ENCODE peak calls at places on chromosomes 7 and 10, in four cellular contexts. One of them, this sample, is unnamed.

GRCh38 chr7:157580324-157580723 is 243.5 kb downstream of the DNAJB6 start:
- DNase-seq in activated CD4-positive, alpha-beta T cell treated with anti-CD3 and anti-CD28 coated beads, Interleukin-2, amount 10 ng/mL, durations not matched to agents 7 days and 5 days: no peak
- DNase-seq in iPS-NIHi11: no peak
- DNase-seq in spleen: peak; percentile 58
- DNase-seq in this sample: no peak

GRCh38 chr7:34263168-34263567 is 357.8 kb downstream of the BMPER start:
- DNase-seq in activated CD4-positive, alpha-beta T cell treated with anti-CD3 and anti-CD28 coated beads, Interleukin-2, amount 10 ng/mL, durations not matched to agents 7 days and 5 days: no peak
- DNase-seq in iPS-NIHi11: no peak
- DNase-seq in spleen: no peak
- DNase-seq in this sample: no peak

GRCh38 chr7:131157530-131158243 is 170.0 kb upstream of the MKLN1 start:
- DNase-seq in activated CD4-positive, alpha-beta T cell treated with anti-CD3 and anti-CD28 coated beads, Interleukin-2, amount 10 ng/mL, durations not matched to agents 7 days and 5 days: no peak
- DNase-seq in iPS-NIHi11: no peak
- DNase-seq in spleen: no peak
- DNase-seq in this sample: no peak

GRCh38 chr7:148483515-148483914 is 107.1 kb upstream of the C7orf33 start:
- DNase-seq in activated CD4-positive, alpha-beta T cell treated with anti-CD3 and anti-CD28 coated beads, Interleukin-2, amount 10 ng/mL, durations not matched to agents 7 days and 5 days: no peak
- DNase-seq in iPS-NIHi11: no peak
- DNase-seq in spleen: no peak
- DNase-seq in this sample: no peak

GRCh38 chr10:78981970-78982281 is 86.8 kb upstream of the ZMIZ1 start:
- DNase-seq in activated CD4-positive, alpha-beta T cell treated with anti-CD3 and anti-CD28 coated beads, Interleukin-2, amount 10 ng/mL, durations not matched to agents 7 days and 5 days: no peak
- DNase-seq in iPS-NIHi11: peak; percentile 78
- DNase-seq in spleen: no peak
- DNase-seq in this sample: no peak

GRCh38 chr7:30893357-30893756 is 18.3 kb upstream of the AQP1 start:
- DNase-seq in activated CD4-positive, alpha-beta T cell treated with anti-CD3 and anti-CD28 coated beads, Interleukin-2, amount 10 ng/mL, durations not matched to agents 7 days and 5 days: no peak
- DNase-seq in iPS-NIHi11: no peak
- DNase-seq in spleen: no peak
- DNase-seq in this sample: no peak

GRCh38 chr10:50431791-50432190 is 180.5 kb upstream of the ASAH2 start:
- DNase-seq in activated CD4-positive, alpha-beta T cell treated with anti-CD3 and anti-CD28 coated beads, Interleukin-2, amount 10 ng/mL, durations not matched to agents 7 days and 5 days: no peak
- DNase-seq in iPS-NIHi11: no peak
- DNase-seq in spleen: no peak
- DNase-seq in this sample: no peak

GRCh38 chr7:5630670-5631069 is 150.8 kb downstream of the RNF216 start:
- DNase-seq in activated CD4-positive, alpha-beta T cell treated with anti-CD3 and anti-CD28 coated beads, Interleukin-2, amount 10 ng/mL, durations not matched to agents 7 days and 5 days: peak; percentile 47
- DNase-seq in iPS-NIHi11: no peak
- DNase-seq in spleen: peak; percentile 47
- DNase-seq in this sample: no peak

GRCh38 chr10:124632064-124632531 is 112.1 kb downstream of the FAM53B start:
- DNase-seq in activated CD4-positive, alpha-beta T cell treated with anti-CD3 and anti-CD28 coated beads, Interleukin-2, amount 10 ng/mL, durations not matched to agents 7 days and 5 days: peak; percentile 49
- DNase-seq in iPS-NIHi11: peak; percentile 76
- DNase-seq in spleen: peak; percentile 69
- DNase-seq in this sample: no peak

GRCh38 chr10:32618482-32618881 is 172.5 kb downstream of the CCDC7 start:
- DNase-seq in activated CD4-positive, alpha-beta T cell treated with anti-CD3 and anti-CD28 coated beads, Interleukin-2, amount 10 ng/mL, durations not matched to agents 7 days and 5 days: no peak
- DNase-seq in iPS-NIHi11: no peak
- DNase-seq in spleen: no peak
- DNase-seq in this sample: no peak

GRCh38 chr7:73577627-73578341 is 595 bp downstream of the TBL2 start:
- DNase-seq in activated CD4-positive, alpha-beta T cell treated with anti-CD3 and anti-CD28 coated beads, Interleukin-2, amount 10 ng/mL, durations not matched to agents 7 days and 5 days: no peak
- DNase-seq in iPS-NIHi11: no peak
- DNase-seq in spleen: peak; percentile 80
- DNase-seq in this sample: no peak

GRCh38 chr7:157493776-157494175 is 157.0 kb downstream of the DNAJB6 start:
- DNase-seq in activated CD4-positive, alpha-beta T cell treated with anti-CD3 and anti-CD28 coated beads, Interleukin-2, amount 10 ng/mL, durations not matched to agents 7 days and 5 days: no peak
- DNase-seq in iPS-NIHi11: no peak
- DNase-seq in spleen: no peak
- DNase-seq in this sample: no peak

GRCh38 chr10:27713906-27714305 is 31.7 kb downstream of the MKX start:
- DNase-seq in activated CD4-positive, alpha-beta T cell treated with anti-CD3 and anti-CD28 coated beads, Interleukin-2, amount 10 ng/mL, durations not matched to agents 7 days and 5 days: no peak
- DNase-seq in iPS-NIHi11: peak; percentile 29
- DNase-seq in spleen: no peak
- DNase-seq in this sample: no peak

GRCh38 chr7:1659696-1660095 is 10.4 kb upstream of the ELFN1 start:
- DNase-seq in activated CD4-positive, alpha-beta T cell treated with anti-CD3 and anti-CD28 coated beads, Interleukin-2, amount 10 ng/mL, durations not matched to agents 7 days and 5 days: no peak
- DNase-seq in iPS-NIHi11: no peak
- DNase-seq in spleen: no peak
- DNase-seq in this sample: no peak

GRCh38 chr7:111089822-111090426 is 1.0 kb upstream of the LRRN3 start:
- DNase-seq in activated CD4-positive, alpha-beta T cell treated with anti-CD3 and anti-CD28 coated beads, Interleukin-2, amount 10 ng/mL, durations not matched to agents 7 days and 5 days: no peak
- DNase-seq in iPS-NIHi11: peak; percentile 47
- DNase-seq in spleen: no peak
- DNase-seq in this sample: no peak

GRCh38 chr7:148708026-148708685 is 9.5 kb downstream of the CUL1 start:
- DNase-seq in activated CD4-positive, alpha-beta T cell treated with anti-CD3 and anti-CD28 coated beads, Interleukin-2, amount 10 ng/mL, durations not matched to agents 7 days and 5 days: no peak
- DNase-seq in iPS-NIHi11: no peak
- DNase-seq in spleen: no peak
- DNase-seq in this sample: no peak

GRCh38 chr10:47264797-47265281 is 35.2 kb upstream of the GDF10 start:
- DNase-seq in activated CD4-positive, alpha-beta T cell treated with anti-CD3 and anti-CD28 coated beads, Interleukin-2, amount 10 ng/mL, durations not matched to agents 7 days and 5 days: peak; percentile 56
- DNase-seq in iPS-NIHi11: no peak
- DNase-seq in spleen: no peak
- DNase-seq in this sample: no peak

GRCh38 chr7:12524794-12525386 is 45.6 kb upstream of the SCIN start:
- DNase-seq in activated CD4-positive, alpha-beta T cell treated with anti-CD3 and anti-CD28 coated beads, Interleukin-2, amount 10 ng/mL, durations not matched to agents 7 days and 5 days: no peak
- DNase-seq in iPS-NIHi11: peak; percentile 21
- DNase-seq in spleen: no peak
- DNase-seq in this sample: peak; percentile 42

GRCh38 chr10:133462512-133463305 is 9.0 kb downstream of the SCART1 start:
- DNase-seq in activated CD4-positive, alpha-beta T cell treated with anti-CD3 and anti-CD28 coated beads, Interleukin-2, amount 10 ng/mL, durations not matched to agents 7 days and 5 days: no peak
- DNase-seq in iPS-NIHi11: no peak
- DNase-seq in spleen: no peak
- DNase-seq in this sample: no peak

GRCh38 chr10:60951272-60951724 is 7.3 kb upstream of the RHOBTB1 start:
- DNase-seq in activated CD4-positive, alpha-beta T cell treated with anti-CD3 and anti-CD28 coated beads, Interleukin-2, amount 10 ng/mL, durations not matched to agents 7 days and 5 days: no peak
- DNase-seq in iPS-NIHi11: no peak
- DNase-seq in spleen: no peak
- DNase-seq in this sample: no peak